ENCODE peak calls at places on chromosomes 11 and 22, in four cellular contexts. S, X, F and M are unnamed samples.

GRCh38 chr11:49505231-49505630 is 296.8 kb upstream of the FOLH1 start:
- DNase-seq in S (no peak), X (no peak), F (no peak), M (no peak)

GRCh38 chr11:102783720-102784119 is 3.3 kb upstream of the MMP10 start:
- DNase-seq in S (no peak), X (no peak), F (no peak), M (no peak)

GRCh38 chr22:20644071-20644642 is 129.8 kb upstream of the SERPIND1 start:
- DNase-seq in S (no peak), X (no peak), F (no peak), M (no peak)

GRCh38 chr11:6410695-6411430 is 8.0 kb downstream of the APBB1 start:
- DNase-seq in S (no peak), X (no peak), F (no peak), M (no peak)

GRCh38 chr11:83033972-83034672 is 37.6 kb downstream of the RAB30 start:
- DNase-seq in S (peak), X (no peak), F (no peak), M (no peak)

GRCh38 chr22:31211862-31212730 is at the start of gene LIMK2:
- DNase-seq in S (peak), X (peak), F (peak), M (peak)

GRCh38 chr22:22733881-22734373 is 89.5 kb downstream of the GGTLC2 start:
- DNase-seq in S (no peak), X (no peak), F (no peak), M (no peak)

GRCh38 chr11:72395993-72396392 is 38.3 kb downstream of the CLPB start:
- DNase-seq in S (no peak), X (no peak), F (no peak), M (no peak)

DNA sequence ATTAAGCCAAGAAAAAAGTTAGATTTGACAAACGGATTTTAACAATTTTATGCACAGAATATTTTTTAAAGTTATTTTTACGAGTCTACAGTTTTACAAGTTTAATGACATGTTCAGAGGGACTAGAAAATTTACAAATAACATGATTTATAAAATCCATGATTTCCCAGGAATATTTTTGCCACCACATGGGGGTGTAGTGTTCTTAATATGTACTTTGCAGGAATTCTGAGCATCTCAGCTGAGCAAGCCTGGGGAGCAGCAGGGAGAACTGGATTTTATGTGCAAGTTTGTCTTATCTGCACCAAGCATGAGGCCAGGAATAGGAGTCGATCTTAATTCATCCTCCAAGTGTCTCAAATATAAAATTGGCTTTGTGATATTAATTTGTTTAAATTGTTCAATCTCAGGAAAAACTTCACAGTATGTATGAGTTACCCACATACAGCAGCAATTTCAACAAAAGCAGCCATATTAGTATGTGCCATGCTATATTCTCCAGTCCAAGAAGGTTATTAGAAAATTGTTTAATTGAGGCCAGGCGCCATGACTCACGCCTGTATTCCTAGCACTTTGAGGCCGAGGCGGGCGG is 826.3 kb downstream of the DLG2 start:
- DNase-seq in S (no peak), X (peak), F (no peak), M (peak)
- TF ChIP-seq TARDBP in S (no peak), X (no peak), F (no peak), M (no peak)

GRCh38 chr11:117316197-117316961 is at the start of gene BACE1:
- DNase-seq in S (no peak), X (peak), F (no peak), M (peak)

GRCh38 chr11:117315285-117316196 is 515 bp downstream of the BACE1 start:
- DNase-seq in S (no peak), X (no peak), F (no peak), M (peak)

GRCh38 chr11:117313828-117314768 is 2.0 kb downstream of the BACE1 start:
- DNase-seq in S (no peak), X (no peak), F (no peak), M (no peak)

GRCh38 chr11:117313103-117313502 is 3.0 kb downstream of the BACE1 start:
- DNase-seq in S (no peak), X (no peak), F (no peak), M (no peak)

GRCh38 chr11:117314840-117315239 is 1.2 kb downstream of the BACE1 start:
- DNase-seq in S (no peak), X (no peak), F (no peak), M (no peak)
- TF ChIP-seq TARDBP in S (no peak), X (no peak), F (no peak), M (no peak)

DNA sequence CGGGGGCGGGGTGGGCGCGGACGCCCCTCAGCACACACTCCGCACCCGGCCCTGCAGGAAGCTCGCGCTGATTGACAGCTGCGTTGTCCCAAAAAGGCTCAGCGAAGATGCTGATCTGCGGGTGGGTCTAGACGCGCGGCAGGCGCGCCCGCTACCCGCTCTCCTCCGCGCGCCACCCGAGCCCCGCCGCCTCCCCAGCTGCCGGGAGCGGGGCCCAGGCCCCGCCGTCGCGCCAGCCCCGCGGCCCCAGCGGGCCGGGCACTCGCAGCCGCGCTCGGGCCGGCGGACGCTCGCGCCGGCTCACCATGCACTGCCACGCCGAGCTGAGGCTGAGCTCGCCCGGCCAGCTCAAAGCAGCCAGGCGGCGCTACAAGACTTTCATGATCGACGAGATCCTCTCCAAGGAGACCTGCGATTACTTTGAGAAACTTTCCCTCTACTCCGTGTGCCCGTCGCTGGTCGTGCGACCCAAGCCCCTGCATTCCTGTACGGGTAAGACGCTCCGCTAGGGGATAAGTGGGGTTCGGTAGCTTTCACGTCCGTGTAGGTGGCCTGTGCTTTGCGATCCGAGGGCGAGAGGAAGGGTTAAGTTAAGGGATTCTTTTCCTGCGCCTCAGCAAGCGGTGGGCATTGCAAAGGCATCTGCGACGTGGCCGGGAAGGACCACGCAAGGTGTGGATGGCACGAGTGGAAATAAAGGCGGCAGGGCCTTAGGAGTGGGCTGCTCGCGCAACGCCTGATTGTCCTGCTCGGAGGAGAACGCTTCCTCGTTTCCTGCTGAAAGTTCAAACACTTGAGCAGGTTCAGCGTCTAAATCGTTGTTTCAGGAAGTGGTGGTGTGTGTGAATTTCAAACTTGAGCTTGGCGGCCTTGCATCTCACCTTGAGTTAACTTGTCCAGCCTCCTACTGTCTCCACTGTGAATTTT is at the start of gene BARX2:
- DNase-seq in S (peak), X (peak), F (no peak), M (peak)
- TF ChIP-seq TARDBP in S (no peak), X (no peak), F (no peak), M (no peak)

DNA sequence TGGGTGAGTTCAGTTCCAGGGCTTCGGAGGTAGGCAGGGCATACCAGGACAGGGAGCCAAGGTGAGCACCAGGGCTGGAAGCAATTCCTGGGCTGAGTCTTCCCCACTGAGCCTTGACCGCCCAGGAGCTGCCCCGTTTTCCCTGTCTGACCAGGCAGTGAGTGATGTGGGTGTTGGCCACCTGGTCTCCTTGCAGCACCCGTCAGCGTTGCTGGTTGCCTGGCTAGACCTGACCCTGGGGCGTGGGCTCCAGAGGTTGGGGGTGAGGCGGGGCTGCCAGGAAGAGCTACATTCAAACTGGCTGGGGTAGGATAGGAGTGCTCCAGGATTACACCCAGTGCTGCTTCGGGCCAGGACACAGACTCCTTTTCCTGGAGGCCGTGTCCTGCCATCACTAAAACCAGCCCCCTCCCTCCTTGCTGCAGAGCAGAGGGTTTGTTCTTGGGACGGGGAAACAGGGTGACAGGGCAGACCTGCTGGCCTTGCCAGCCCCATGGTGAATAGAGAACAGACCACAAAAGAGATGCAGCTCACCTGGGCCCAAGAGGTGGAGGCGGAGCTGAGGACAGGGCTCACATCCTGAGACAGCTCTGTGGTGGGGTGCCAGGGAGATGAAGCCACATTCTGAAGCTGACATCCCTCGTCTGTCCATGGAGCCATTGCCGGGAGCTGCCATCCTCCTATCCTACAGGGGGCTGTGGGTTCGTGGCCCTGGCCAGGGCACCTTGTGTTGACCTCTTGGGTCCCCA is 14.2 kb downstream of the INCENP start:
- DNase-seq in S (no peak), X (no peak), F (no peak), M (no peak)
- TF ChIP-seq TARDBP in S (no peak), X (no peak), F (no peak), M (no peak)

GRCh38 chr11:1343391-1344055 is 34.1 kb upstream of the TOLLIP start:
- DNase-seq in S (no peak), X (no peak), F (no peak), M (no peak)

GRCh38 chr11:1340111-1340510 is 30.7 kb upstream of the TOLLIP start:
- DNase-seq in S (no peak), X (no peak), F (no peak), M (no peak)

GRCh38 chr11:1344056-1344635 is 34.7 kb upstream of the TOLLIP start:
- DNase-seq in S (no peak), X (no peak), F (no peak), M (no peak)

GRCh38 chr11:1342946-1343345 is 33.5 kb upstream of the TOLLIP start:
- DNase-seq in S (no peak), X (no peak), F (no peak), M (no peak)

GRCh38 chr11:1341928-1342524 is 32.6 kb upstream of the TOLLIP start:
- DNase-seq in S (no peak), X (no peak), F (no peak), M (no peak)
- TF ChIP-seq TARDBP in S (no peak), X (no peak), F (no peak), M (no peak)

GRCh38 chr11:64250875-64251721 is at the start of gene PLCB3:
- DNase-seq in S (peak), X (no peak), F (no peak), M (peak)
- TF ChIP-seq TARDBP in S (no peak), X (no peak), F (no peak), M (no peak)

GRCh38 chr11:118102721-118103261 is 16.0 kb upstream of the SMIM35 start:
- DNase-seq in S (peak), X (no peak), F (no peak), M (no peak)

GRCh38 chr11:118100691-118101232 is 14.0 kb upstream of the SMIM35 start:
- DNase-seq in S (no peak), X (no peak), F (no peak), M (no peak)

GRCh38 chr11:118099838-118100570 is 13.2 kb upstream of the SMIM35 start:
- DNase-seq in S (no peak), X (no peak), F (no peak), M (no peak)

GRCh38 chr11:118095967-118096367 is 9.2 kb upstream of the SMIM35 start:
- DNase-seq in S (no peak), X (peak), F (no peak), M (no peak)

DNA sequence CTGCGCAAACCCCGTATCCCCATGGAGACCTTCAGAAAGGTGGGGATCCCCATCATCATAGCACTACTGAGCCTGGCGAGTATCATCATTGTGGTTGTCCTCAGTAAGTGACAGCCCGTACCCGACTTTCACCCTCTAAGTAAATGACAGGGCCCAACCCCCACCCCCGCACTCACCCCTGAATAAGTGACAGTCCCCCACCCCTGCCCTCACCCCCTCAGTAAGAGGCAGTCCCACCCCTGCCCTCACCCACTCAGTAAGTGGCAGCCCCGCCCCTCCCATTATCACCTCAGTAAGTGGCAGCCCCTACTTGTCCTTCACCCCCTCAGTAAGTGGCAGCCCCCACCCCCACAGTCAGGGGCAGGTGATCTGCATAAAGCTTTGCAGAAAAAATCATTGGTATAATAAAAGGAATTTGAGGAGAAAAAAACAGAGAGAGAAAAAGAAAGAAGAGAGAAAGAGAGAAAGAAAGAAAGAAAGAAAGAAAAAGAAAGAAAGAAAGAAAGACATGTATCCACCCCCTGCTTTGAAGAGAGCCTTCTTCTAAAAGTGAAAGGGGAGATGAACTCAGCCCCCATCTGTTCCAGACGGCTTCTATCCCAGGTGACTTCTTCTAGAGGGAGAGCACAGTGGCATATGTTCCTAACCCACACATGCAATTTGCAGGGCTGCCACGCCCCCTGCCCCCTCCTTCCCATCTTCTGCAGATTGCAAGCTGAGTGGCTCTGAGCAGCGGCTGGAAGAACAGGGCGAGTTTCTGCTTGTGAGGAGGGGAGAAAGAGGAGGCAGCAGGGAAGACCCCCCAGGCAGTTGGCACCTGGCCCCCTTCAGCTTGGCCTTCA is 12.5 kb upstream of the SMIM35 start:
- DNase-seq in S (peak), X (no peak), F (no peak), M (no peak)
- TF ChIP-seq TARDBP in S (no peak), X (no peak), F (no peak), M (no peak)

DNA sequence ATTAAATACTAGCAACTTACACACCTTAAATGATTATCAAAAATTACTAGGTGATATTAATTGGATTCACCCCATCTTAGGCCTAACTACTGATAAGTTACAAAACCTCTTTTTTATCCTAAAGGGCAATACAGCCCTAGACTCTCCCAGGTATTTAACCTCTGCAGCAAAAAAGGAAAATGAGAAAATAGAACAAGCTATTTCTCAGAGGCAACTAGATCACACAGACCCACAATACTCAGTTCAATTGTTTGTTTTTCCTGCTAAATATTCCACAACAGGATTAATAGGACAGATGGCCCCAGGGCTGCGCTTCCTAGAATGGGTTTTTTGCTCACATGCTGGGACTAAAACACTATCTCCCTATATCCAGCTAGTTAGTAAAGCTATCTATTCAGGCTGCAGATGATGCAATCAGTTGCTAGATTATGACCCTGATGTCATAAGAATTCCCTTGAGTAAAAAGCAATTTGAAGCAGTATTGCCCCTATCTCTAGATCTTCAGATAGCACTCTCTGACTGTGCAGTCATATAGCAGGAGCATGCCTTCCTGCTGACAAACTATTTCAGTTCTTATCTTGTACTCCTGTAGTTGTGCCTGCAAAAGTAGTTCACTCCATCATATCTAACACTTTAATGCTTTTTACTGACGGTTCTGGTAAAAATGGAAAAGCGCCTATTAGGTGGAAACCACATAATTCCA is 1595.5 kb upstream of the TENM4 start:
- DNase-seq in S (no peak), X (no peak), F (no peak), M (no peak)
- TF ChIP-seq TARDBP in S (no peak), X (no peak), F (no peak), M (no peak)

GRCh38 chr11:61357233-61357893 is 4.3 kb downstream of the CYB561A3 start:
- DNase-seq in S (no peak), X (no peak), F (peak), M (no peak)
- TF ChIP-seq TARDBP in S (no peak), X (no peak), F (no peak), M (no peak)